ENCODE peak calls at places on chromosomes 6 and 20, in six cellular contexts. J, B, F, V, A and G are unnamed samples.

GRCh38 chr20:50762435-50763201 is 31.2 kb downstream of the PARD6B start:
- DNase-seq in J (peak; percentile 56), B (no peak), F (no peak), V (no peak), A (no peak), G (peak; percentile 92)

GRCh38 chr6:43807228-43808061 is 37.4 kb downstream of the VEGFA start:
- DNase-seq in J (peak; percentile 12), B (peak; percentile 85), F (no peak), V (no peak), A (no peak), G (no peak)

GRCh38 chr20:34072778-34073177 is 39.3 kb downstream of the EIF2S2 start:
- DNase-seq in J (no peak), B (no peak), F (no peak), V (no peak), A (no peak), G (no peak)

GRCh38 chr6:133768656-133769295 is 120.1 kb upstream of the TCF21 start:
- DNase-seq in J (peak; percentile 70), B (no peak), F (no peak), V (no peak), A (no peak), G (no peak)

GRCh38 chr6:33694401-33694931 is 17.0 kb downstream of the UQCC2 start:
- DNase-seq in J (peak; percentile 39), B (no peak), F (no peak), V (peak; percentile 74), A (no peak), G (no peak)

GRCh38 chr6:166490671-166491500 is 95.6 kb downstream of the RAMACL start:
- DNase-seq in J (peak; percentile 90), B (peak; percentile 46), F (peak; percentile 79), V (no peak), A (no peak), G (peak; percentile 78)

GRCh38 chr6:119552016-119552415 is 202.5 kb upstream of the MAN1A1 start:
- DNase-seq in J (no peak), B (no peak), F (no peak), V (no peak), A (no peak), G (no peak)

GRCh38 chr6:3318226-3318625 is 59.5 kb downstream of the PSMG4 start:
- DNase-seq in J (no peak), B (no peak), F (no peak), V (peak; percentile 17), A (no peak), G (no peak)